ENCODE peak calls at places on chromosomes 5 and 9, in eight cellular contexts. R is neural crest cell, S is cardiac muscle cell, B is left cardiac atrium, G is Peyer's patch, K is H7, H is choroid plexus epithelial cell, T is HTR-8/SVneo. U is an unnamed sample.

GRCh38 chr5:175521313-175521833 is 43.0 kb downstream of the SFXN1 start:
- DNase-seq in R (no peak), S (no peak), B (no peak), G (no peak), K (no peak), H (no peak), T (no peak), U (no peak)

GRCh38 chr9:84538879-84539278 is 130.7 kb upstream of the NTRK2 start:
- DNase-seq in R (no peak), S (no peak), B (no peak), G (no peak), K (no peak), H (no peak), T (no peak), U (no peak)

GRCh38 chr5:60577116-60577515 is 122.8 kb downstream of the DEPDC1B start:
- DNase-seq in R (no peak), S (peak), B (no peak), G (no peak), K (no peak), H (peak), T (no peak), U (no peak)

GRCh38 chr9:70120834-70121510 is 77.3 kb downstream of the MAMDC2 start:
- DNase-seq in R (no peak), S (peak), B (peak), G (peak), K (no peak), H (peak), T (peak), U (no peak)

GRCh38 chr9:104557179-104557634 is 11.8 kb upstream of the OR13C8 start:
- DNase-seq in R (no peak), S (no peak), B (no peak), G (no peak), K (no peak), H (no peak), T (no peak), U (no peak)

GRCh38 chr5:8981496-8981895 is 564.4 kb downstream of the SEMA5A start:
- DNase-seq in R (no peak), S (peak), B (no peak), G (no peak), K (no peak), H (peak), T (no peak), U (no peak)

GRCh38 chr5:117131876-117132275 is 557.3 kb upstream of the SEMA6A start:
- DNase-seq in R (no peak), S (no peak), B (no peak), G (no peak), K (no peak), H (no peak), T (no peak), U (no peak)

GRCh38 chr9:130583271-130583670 is 3.9 kb downstream of the FUBP3 start:
- DNase-seq in R (no peak), S (no peak), B (no peak), G (no peak), K (no peak), H (no peak), T (no peak), U (no peak)

GRCh38 chr5:53362521-53362941 is 117.9 kb upstream of the FST start:
- DNase-seq in R (no peak), S (peak), B (peak), G (no peak), K (no peak), H (peak), T (peak), U (no peak)

U was measured in NCI-H524.